ENCODE peak calls at places on chromosomes 11 and 22, in four cellular contexts. One of them, this sample, is unnamed.

GRCh38 chr11:41133023-41133422 is 326.4 kb downstream of the LRRC4C start:
- DNase-seq in mesendoderm: peak; percentile 12
- DNase-seq in IMR-90: no peak
- DNase-seq in H1: no peak
- DNase-seq in this sample: no peak

GRCh38 chr11:48036011-48036410 is 55.7 kb downstream of the PTPRJ start:
- DNase-seq in mesendoderm: peak; percentile 77
- DNase-seq in IMR-90: peak; percentile 31
- DNase-seq in H1: no peak
- DNase-seq in this sample: no peak

GRCh38 chr11:106464728-106465127 is 387.3 kb downstream of the AASDHPPT start:
- DNase-seq in mesendoderm: no peak
- DNase-seq in IMR-90: no peak
- DNase-seq in H1: no peak
- DNase-seq in this sample: no peak

GRCh38 chr11:62443390-62444201 is 24.8 kb downstream of the SCGB1A1 start:
- DNase-seq in mesendoderm: no peak
- DNase-seq in IMR-90: no peak
- DNase-seq in H1: no peak
- DNase-seq in this sample: no peak

GRCh38 chr22:40511604-40512003 is 124.9 kb downstream of the MRTFA start:
- DNase-seq in mesendoderm: no peak
- DNase-seq in IMR-90: no peak
- DNase-seq in H1: no peak
- DNase-seq in this sample: no peak

GRCh38 chr22:45246060-45246985 is 5.6 kb upstream of the KIAA0930 start:
- DNase-seq in mesendoderm: peak; percentile 91
- DNase-seq in IMR-90: peak; percentile 99
- DNase-seq in H1: no peak
- DNase-seq in this sample: no peak

GRCh38 chr11:123246749-123247497 is 51.9 kb upstream of the CLMP start:
- DNase-seq in mesendoderm: peak; percentile 83
- DNase-seq in IMR-90: peak; percentile 81
- DNase-seq in H1: peak; percentile 92
- DNase-seq in this sample: peak; percentile 85

GRCh38 chr11:913043-913442 is 2.4 kb upstream of the CHID1 start:
- DNase-seq in mesendoderm: no peak
- DNase-seq in IMR-90: no peak
- DNase-seq in H1: no peak
- DNase-seq in this sample: no peak

GRCh38 chr22:44181033-44181911 is 547 bp downstream of the PARVG start:
- DNase-seq in mesendoderm: no peak
- DNase-seq in IMR-90: no peak
- DNase-seq in H1: no peak
- DNase-seq in this sample: no peak

GRCh38 chr22:36015155-36015805 is 13.3 kb downstream of the RBFOX2 start:
- DNase-seq in mesendoderm: no peak
- DNase-seq in IMR-90: no peak
- DNase-seq in H1: no peak
- DNase-seq in this sample: no peak

GRCh38 chr22:26949193-26949592 is 291.8 kb downstream of the MIAT start:
- DNase-seq in mesendoderm: peak; percentile 15
- DNase-seq in IMR-90: peak; percentile 19
- DNase-seq in H1: no peak
- DNase-seq in this sample: no peak

GRCh38 chr11:119125849-119126248 is 4.5 kb downstream of the HINFP start:
- DNase-seq in mesendoderm: no peak
- DNase-seq in IMR-90: no peak
- DNase-seq in H1: no peak
- DNase-seq in this sample: no peak

GRCh38 chr11:112004389-112004788 is 20.8 kb upstream of the DLAT start:
- DNase-seq in mesendoderm: peak; percentile 63
- DNase-seq in IMR-90: no peak
- DNase-seq in H1: peak; percentile 51
- DNase-seq in this sample: peak; percentile 65

GRCh38 chr11:36818410-36818809 is 220.4 kb upstream of the RAG2 start:
- DNase-seq in mesendoderm: peak; percentile 51
- DNase-seq in IMR-90: no peak
- DNase-seq in H1: peak; percentile 76
- DNase-seq in this sample: peak; percentile 54

GRCh38 chr11:18704698-18705097 is 6.1 kb downstream of the TMEM86A start:
- DNase-seq in mesendoderm: peak; percentile 55
- DNase-seq in IMR-90: no peak
- DNase-seq in H1: no peak
- DNase-seq in this sample: no peak

GRCh38 chr22:48743601-48744282 is 1083.9 kb downstream of the BRD1 start:
- DNase-seq in mesendoderm: no peak
- DNase-seq in IMR-90: no peak
- DNase-seq in H1: peak; percentile 37
- DNase-seq in this sample: no peak

GRCh38 chr11:86672007-86672621 is at the start of gene ME3:
- DNase-seq in mesendoderm: peak; percentile 39
- DNase-seq in IMR-90: peak; percentile 44
- DNase-seq in H1: peak; percentile 76
- DNase-seq in this sample: peak; percentile 61

GRCh38 chr11:22957890-22958289 is 97.6 kb upstream of the CCDC179 start:
- DNase-seq in mesendoderm: no peak
- DNase-seq in IMR-90: no peak
- DNase-seq in H1: no peak
- DNase-seq in this sample: no peak

GRCh38 chr11:98411777-98412176 is 609.0 kb upstream of the CNTN5 start:
- DNase-seq in mesendoderm: no peak
- DNase-seq in IMR-90: no peak
- DNase-seq in H1: no peak
- DNase-seq in this sample: no peak

GRCh38 chr22:50403701-50404101 is 60.6 kb downstream of the PPP6R2 start:
- DNase-seq in mesendoderm: no peak
- DNase-seq in IMR-90: no peak
- DNase-seq in H1: no peak
- DNase-seq in this sample: no peak

GRCh38 chr22:44870021-44870420 is 117.6 kb downstream of the ARHGAP8 start:
- DNase-seq in mesendoderm: peak; percentile 87
- DNase-seq in IMR-90: peak; percentile 49
- DNase-seq in H1: no peak
- DNase-seq in this sample: peak; percentile 66

GRCh38 chr22:25497269-25497668 is 67.2 kb upstream of the GRK3 start:
- DNase-seq in mesendoderm: no peak
- DNase-seq in IMR-90: peak; percentile 63
- DNase-seq in H1: no peak
- DNase-seq in this sample: no peak

GRCh38 chr11:128515766-128516466 is 71.4 kb downstream of the ETS1 start:
- DNase-seq in mesendoderm: no peak
- DNase-seq in IMR-90: no peak
- DNase-seq in H1: no peak
- DNase-seq in this sample: no peak
- H3K9ac ChIP-seq in mesendoderm: no peak overlapping the region
- H3K9ac ChIP-seq in IMR-90: no peak overlapping the region
- H3K9ac ChIP-seq in H1: no peak overlapping the region
- H3K9ac ChIP-seq in this sample: no peak overlapping the region

GRCh38 chr22:39479254-39479653 is 22.4 kb downstream of the MGAT3 start:
- DNase-seq in mesendoderm: no peak
- DNase-seq in IMR-90: no peak
- DNase-seq in H1: no peak
- DNase-seq in this sample: no peak
- H3K56ac ChIP-seq in mesendoderm: no peak overlapping the region
- H3K56ac ChIP-seq in IMR-90: no peak overlapping the region
- H3K56ac ChIP-seq in H1: no peak overlapping the region
- H3K56ac ChIP-seq in this sample: no peak overlapping the region

GRCh38 chr11:57764972-57765371 is 3.4 kb downstream of the CTNND1 start:
- DNase-seq in mesendoderm: no peak
- DNase-seq in IMR-90: no peak
- DNase-seq in H1: no peak
- DNase-seq in this sample: no peak
- H3K9ac ChIP-seq in mesendoderm: peak overlapping the region; percentile 48
- H3K9ac ChIP-seq in IMR-90: peak overlapping the region; percentile 100
- H3K9ac ChIP-seq in H1: no peak overlapping the region
- H3K9ac ChIP-seq in this sample: no peak overlapping the region

GRCh38 chr11:83766932-83767331 is 480.8 kb upstream of the CCDC90B start:
- DNase-seq in mesendoderm: no peak
- DNase-seq in IMR-90: no peak
- DNase-seq in H1: no peak
- DNase-seq in this sample: no peak

GRCh38 chr11:83759148-83759547 is 473.0 kb upstream of the CCDC90B start:
- DNase-seq in mesendoderm: no peak
- DNase-seq in IMR-90: no peak
- DNase-seq in H1: no peak
- DNase-seq in this sample: no peak

GRCh38 chr11:83764643-83765042 is 478.5 kb upstream of the CCDC90B start:
- DNase-seq in mesendoderm: no peak
- DNase-seq in IMR-90: no peak
- DNase-seq in H1: no peak
- DNase-seq in this sample: no peak

DNA sequence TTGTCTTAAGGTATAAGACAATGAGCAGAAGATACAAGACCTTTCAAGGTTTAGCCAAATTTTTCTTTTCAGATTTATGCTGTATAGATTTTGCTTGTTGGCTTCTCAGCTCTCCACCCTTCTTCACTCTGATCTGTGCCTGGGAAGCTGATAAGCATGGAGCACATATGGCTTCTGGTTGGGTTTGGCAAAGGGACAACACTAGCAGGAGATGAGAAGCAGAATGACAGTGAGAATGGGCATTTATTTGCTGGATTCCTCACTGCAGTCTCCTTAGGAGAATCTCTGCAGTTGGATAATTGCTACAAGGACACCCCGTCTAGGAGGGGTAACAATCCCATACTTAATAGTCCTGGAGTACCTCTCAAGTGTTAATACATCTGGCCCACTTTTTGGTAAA is 474.8 kb upstream of the CCDC90B start:
- DNase-seq in mesendoderm: no peak
- DNase-seq in IMR-90: no peak
- DNase-seq in H1: no peak
- DNase-seq in this sample: no peak
- H3K56ac ChIP-seq in mesendoderm: no peak overlapping the region
- H3K56ac ChIP-seq in IMR-90: no peak overlapping the region
- H3K56ac ChIP-seq in H1: no peak overlapping the region
- H3K56ac ChIP-seq in this sample: no peak overlapping the region

GRCh38 chr11:17648528-17648927 is 70.8 kb upstream of the MYOD1 start:
- DNase-seq in mesendoderm: no peak
- DNase-seq in IMR-90: no peak
- DNase-seq in H1: no peak
- DNase-seq in this sample: no peak

GRCh38 chr11:17650601-17650911 is 68.8 kb upstream of the MYOD1 start:
- DNase-seq in mesendoderm: no peak
- DNase-seq in IMR-90: no peak
- DNase-seq in H1: no peak
- DNase-seq in this sample: no peak

GRCh38 chr11:17649261-17649660 is 70.1 kb upstream of the MYOD1 start:
- DNase-seq in mesendoderm: no peak
- DNase-seq in IMR-90: no peak
- DNase-seq in H1: no peak
- DNase-seq in this sample: no peak

GRCh38 chr11:17651061-17651460 is 68.3 kb upstream of the MYOD1 start:
- DNase-seq in mesendoderm: no peak
- DNase-seq in IMR-90: no peak
- DNase-seq in H1: no peak
- DNase-seq in this sample: no peak

DNA sequence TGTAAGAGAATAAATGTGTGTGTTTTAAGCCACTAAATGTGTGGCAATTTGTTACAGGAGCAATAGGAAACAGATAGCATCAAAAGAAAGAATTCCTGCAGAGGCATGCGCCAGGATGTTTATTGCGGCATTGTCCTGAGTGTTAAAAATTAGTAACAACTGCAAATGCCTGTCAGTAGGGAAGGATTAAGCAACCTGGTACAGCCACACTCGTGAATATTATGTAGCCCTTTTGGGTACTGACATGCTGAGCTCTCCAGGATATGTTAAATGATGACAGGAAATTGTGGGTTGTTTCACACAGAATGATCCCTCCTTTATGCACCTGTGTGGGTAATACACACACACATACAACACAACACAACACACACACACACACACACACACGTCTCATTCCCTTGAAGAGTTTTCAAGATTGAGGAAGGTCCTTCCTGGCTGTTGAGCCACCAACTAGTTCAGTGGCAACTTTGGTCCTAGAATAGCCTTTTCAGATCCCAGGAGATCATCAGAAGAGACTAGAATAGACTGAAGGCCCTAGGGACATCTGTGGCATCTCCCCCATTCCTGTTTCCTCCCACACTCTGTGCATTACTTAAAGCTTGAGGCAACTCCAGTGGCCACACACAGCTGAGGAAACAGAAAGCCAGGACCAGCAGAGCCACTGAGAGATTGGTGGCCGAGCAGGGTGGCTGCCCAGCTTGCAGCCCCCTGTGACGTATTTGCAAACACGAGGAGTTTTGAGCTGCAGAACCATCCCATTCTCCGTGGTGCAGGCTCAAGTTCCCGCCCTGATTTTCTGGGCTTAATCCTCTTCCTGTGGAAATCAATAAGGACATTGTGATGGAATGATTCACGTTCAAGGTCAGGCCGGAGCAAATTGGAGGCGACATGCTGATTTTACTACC is 69.4 kb upstream of the MYOD1 start:
- DNase-seq in mesendoderm: peak; percentile 14
- DNase-seq in IMR-90: no peak
- DNase-seq in H1: no peak
- DNase-seq in this sample: no peak
- H3K9ac ChIP-seq in mesendoderm: no peak overlapping the region
- H3K9ac ChIP-seq in IMR-90: no peak overlapping the region
- H3K9ac ChIP-seq in H1: no peak overlapping the region
- H3K9ac ChIP-seq in this sample: no peak overlapping the region

GRCh38 chr11:68896171-68896959 is 7.3 kb downstream of the MRPL21 start:
- DNase-seq in mesendoderm: no peak
- DNase-seq in IMR-90: no peak
- DNase-seq in H1: no peak
- DNase-seq in this sample: no peak

GRCh38 chr11:68890490-68891231 is 13.0 kb downstream of the MRPL21 start:
- DNase-seq in mesendoderm: no peak
- DNase-seq in IMR-90: peak; percentile 64
- DNase-seq in H1: no peak
- DNase-seq in this sample: no peak

GRCh38 chr11:68891356-68891948 is 12.2 kb downstream of the MRPL21 start:
- DNase-seq in mesendoderm: no peak
- DNase-seq in IMR-90: no peak
- DNase-seq in H1: no peak
- DNase-seq in this sample: no peak

GRCh38 chr11:68892576-68892975 is 11.1 kb downstream of the MRPL21 start:
- DNase-seq in mesendoderm: no peak
- DNase-seq in IMR-90: no peak
- DNase-seq in H1: no peak
- DNase-seq in this sample: no peak

DNA sequence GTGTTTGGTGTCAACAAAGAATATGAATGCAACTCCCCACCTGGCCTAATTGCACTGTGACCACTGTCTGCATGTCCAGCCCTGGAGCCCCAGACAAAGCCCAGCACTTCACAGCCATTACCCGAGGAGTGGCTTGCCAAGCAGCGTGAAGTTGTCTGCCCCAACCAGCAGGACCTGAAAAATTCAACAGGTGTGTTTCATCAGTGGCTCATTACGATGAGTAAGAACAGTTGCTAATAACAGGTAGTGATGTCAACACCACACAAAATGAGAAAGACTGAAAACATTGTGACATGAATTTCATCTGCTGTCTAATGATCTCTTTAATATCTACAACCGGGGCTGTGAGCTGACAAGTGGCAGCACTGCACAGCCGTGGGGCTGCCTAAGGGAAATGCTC is 10.3 kb downstream of the MRPL21 start:
- DNase-seq in mesendoderm: no peak
- DNase-seq in IMR-90: no peak
- DNase-seq in H1: no peak
- DNase-seq in this sample: no peak
- H3K56ac ChIP-seq in mesendoderm: no peak overlapping the region
- H3K56ac ChIP-seq in IMR-90: no peak overlapping the region
- H3K56ac ChIP-seq in H1: no peak overlapping the region
- H3K56ac ChIP-seq in this sample: no peak overlapping the region